ENCODE peak calls at places on chromosomes 2 and 18, in seven cellular contexts. E is HCT116, H is K562, I is GM12878, G is SK-N-SH, L is HepG2, S is H1. B is an unnamed sample.
A peak's percentile ranks its signal among the peaks of the same experiment; 100 is the strongest.

GRCh38 chr2:45700407-45701013 is 49.0 kb downstream of the PRKCE start:
- DNase-seq in H (no peak), L (no peak), E (no peak), S (no peak), I (no peak), G (no peak), B (no peak)

GRCh38 chr2:6826081-6826913 is 39.4 kb downstream of the CMPK2 start:
- DNase-seq in H (peak; percentile 72), I (peak; percentile 58), S (peak; percentile 76), E (peak; percentile 71), G (no peak), L (peak; percentile 32), B (peak; percentile 62)

GRCh38 chr2:236365258-236366048 is 101.2 kb upstream of the ASB18 start:
- DNase-seq in E (no peak), L (no peak), S (no peak), G (no peak), H (no peak), I (no peak), B (no peak)

GRCh38 chr2:207692206-207693065 is 19.0 kb upstream of the CCNYL1 start:
- DNase-seq in G (peak; percentile 59), H (peak; percentile 22), I (no peak), E (peak; percentile 46), L (peak; percentile 58), S (peak; percentile 56), B (peak; percentile 33)

GRCh38 chr2:129240061-129240460 is 739.4 kb upstream of the RAB6C start:
- DNase-seq in S (no peak), I (no peak), G (no peak), L (no peak), H (no peak), E (no peak), B (no peak)

GRCh38 chr2:98807221-98807620 is 76.3 kb upstream of the MGAT4A start:
- DNase-seq in I (no peak), G (no peak), H (no peak), E (no peak), S (no peak), L (no peak), B (no peak)

GRCh38 chr18:43661570-43661969 is 384.3 kb upstream of the SYT4 start:
- DNase-seq in S (peak; percentile 49), E (no peak), I (peak; percentile 4), G (peak; percentile 4), L (peak; percentile 1), H (no peak), B (peak; percentile 28)

GRCh38 chr2:235610696-235611257 is 116.9 kb downstream of the AGAP1 start:
- DNase-seq in H (no peak), E (no peak), L (no peak), S (no peak), G (no peak), I (no peak), B (no peak)

GRCh38 chr2:207015901-207016300 is 76.6 kb downstream of the CPO start:
- DNase-seq in L (no peak), S (no peak), E (no peak), I (no peak), G (no peak), H (no peak), B (no peak)

GRCh38 chr2:222941510-222942032 is 80.7 kb downstream of the ACSL3 start:
- DNase-seq in I (no peak), L (no peak), E (no peak), G (no peak), S (no peak), H (no peak), B (no peak)

GRCh38 chr2:75238670-75239330 is 39.5 kb upstream of the TACR1 start:
- DNase-seq in L (no peak), S (no peak), H (no peak), E (no peak), I (no peak), G (no peak), B (no peak)

GRCh38 chr18:45166341-45167108 is 448.8 kb upstream of the SLC14A2 start:
- DNase-seq in E (no peak), H (no peak), G (no peak), L (no peak), I (no peak), S (no peak), B (no peak)

GRCh38 chr2:219498280-219499057 is at the start of gene GMPPA:
- DNase-seq in G (peak; percentile 93), S (peak; percentile 97), L (peak; percentile 99), H (peak; percentile 77), I (peak; percentile 96), E (peak; percentile 99), B (peak; percentile 98)

GRCh38 chr2:15652316-15653276 is 60.9 kb downstream of the DDX1 start:
- DNase-seq in H (no peak), S (no peak), I (no peak), E (no peak), L (no peak), G (peak; percentile 42), B (no peak)

GRCh38 chr18:67232406-67232805 is 284.1 kb downstream of the DSEL start:
- DNase-seq in E (no peak), H (no peak), G (no peak), I (no peak), L (no peak), S (no peak), B (peak; percentile 25)

GRCh38 chr2:217054791-217055190 is 194.9 kb upstream of the TNP1 start:
- DNase-seq in I (no peak), G (no peak), L (no peak), E (no peak), S (no peak), H (no peak), B (no peak)

GRCh38 chr2:28687181-28687580 is 64.4 kb upstream of the PPP1CB start:
- DNase-seq in S (no peak), H (no peak), E (no peak), I (no peak), L (no peak), G (no peak), B (no peak)

GRCh38 chr2:130019402-130019801 is 39.9 kb downstream of the RAB6C start:
- DNase-seq in S (no peak), L (no peak), H (no peak), I (no peak), E (no peak), G (no peak), B (no peak)

GRCh38 chr2:110099036-110099420 is 16.6 kb downstream of the MALL start:
- DNase-seq in E (no peak), G (no peak), L (no peak), I (no peak), H (no peak), S (no peak), B (no peak)

GRCh38 chr2:164438490-164439205 is 182.6 kb downstream of the GRB14 start:
- DNase-seq in L (no peak), H (no peak), S (no peak), G (no peak), I (no peak), E (no peak), B (no peak)

GRCh38 chr18:59141294-59142068 is 1.8 kb downstream of the SEC11C start:
- DNase-seq in G (no peak), H (no peak), I (no peak), S (no peak), E (no peak), L (peak; percentile 97), B (no peak)

GRCh38 chr2:121104721-121105141 is 180.3 kb downstream of the TFCP2L1 start:
- DNase-seq in E (no peak), L (no peak), G (no peak), S (no peak), H (no peak), I (no peak), B (no peak)

GRCh38 chr2:127102464-127103242 is 4.3 kb downstream of the BIN1 start:
- DNase-seq in E (no peak), I (no peak), L (no peak), H (no peak), S (no peak), G (peak; percentile 6), B (no peak)

GRCh38 chr2:127101048-127101611 is 5.8 kb downstream of the BIN1 start:
- DNase-seq in G (no peak), I (no peak), E (no peak), H (no peak), S (no peak), L (no peak), B (no peak)

GRCh38 chr2:127100261-127101047 is 6.5 kb downstream of the BIN1 start:
- DNase-seq in S (no peak), G (no peak), E (no peak), H (no peak), I (no peak), L (peak; percentile 79), B (no peak)

GRCh38 chr2:127103243-127104165 is 3.5 kb downstream of the BIN1 start:
- DNase-seq in L (no peak), E (no peak), I (no peak), S (no peak), G (peak; percentile 19), H (no peak), B (no peak)

GRCh38 chr2:127101756-127102463 is 5.0 kb downstream of the BIN1 start:
- DNase-seq in I (no peak), G (peak; percentile 7), S (no peak), L (no peak), E (no peak), H (no peak), B (no peak)
- H3K4me1 ChIP-seq in I (peaks cover 3% of the 10 kb centered on the region), G (peaks cover 41% of the 10 kb centered on the region), S (peaks cover 8% of the 10 kb centered on the region), L (peaks cover 26% of the 10 kb centered on the region), E (peaks cover 36% of the 10 kb centered on the region), H (peaks cover 25% of the 10 kb centered on the region), B (peaks cover 54% of the 10 kb centered on the region)

DNA sequence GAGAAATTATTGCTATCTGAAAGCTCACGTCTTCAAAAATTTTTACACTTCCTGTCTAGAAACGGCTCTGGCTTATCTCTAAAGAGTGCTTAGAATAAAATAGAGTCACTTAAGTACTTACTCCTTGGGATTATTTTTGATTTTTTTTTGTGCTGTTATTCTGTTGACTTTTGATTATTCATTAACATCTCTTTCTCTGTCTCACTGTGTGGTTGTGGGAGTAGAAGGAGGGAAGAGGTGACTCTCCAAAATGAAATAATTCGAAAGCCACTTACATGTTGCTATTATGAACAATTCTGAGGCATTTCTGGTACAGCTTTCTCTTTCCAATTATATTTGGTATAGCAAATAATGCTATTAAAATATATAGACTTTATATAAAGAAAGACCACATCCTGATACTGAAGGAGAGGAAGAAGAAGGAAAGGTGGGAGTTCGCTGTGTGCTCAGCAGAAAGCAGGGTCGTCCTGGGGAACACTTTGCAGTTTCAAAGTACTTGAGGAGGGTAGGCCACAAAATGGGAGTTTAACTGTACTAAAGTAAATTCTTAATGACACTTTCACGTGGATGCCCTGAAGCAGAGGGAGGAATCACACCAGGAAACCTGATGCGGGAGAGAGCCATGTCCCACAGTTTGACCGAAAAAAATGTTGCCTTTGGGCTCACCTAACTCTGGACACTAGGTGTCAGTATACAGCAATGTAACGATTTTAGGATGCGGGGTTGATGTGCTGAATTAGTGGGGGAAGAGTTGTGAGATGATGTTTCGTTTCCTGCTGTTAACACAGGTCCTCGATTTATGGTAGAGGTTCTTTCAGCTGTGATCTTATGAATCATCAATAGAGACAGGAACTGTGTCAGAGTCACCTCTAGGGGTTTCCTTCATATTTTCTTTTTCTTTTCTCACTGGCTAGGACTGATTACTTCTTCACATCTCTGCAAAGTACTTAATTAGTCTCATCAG is 9.8 kb upstream of the MMADHC start:
- DNase-seq in S (no peak), G (peak; percentile 50), H (peak; percentile 63), L (peak; percentile 57), E (peak; percentile 54), I (peak; percentile 57), B (peak; percentile 48)
- TF ChIP-seq YY1 in S (no peak), G (no peak), H (no peak), L (no peak), E (no peak), I (peak; percentile 57), B (no peak)

GRCh38 chr2:191009541-191010374 is 4.2 kb downstream of the STAT1 start:
- DNase-seq in I (no peak), E (no peak), S (no peak), L (no peak), H (no peak), G (no peak), B (no peak)
- H3K36me3 ChIP-seq in I (peaks cover 56% of the 10 kb centered on the region), E (peaks cover 48% of the 10 kb centered on the region), S (peaks cover 13% of the 10 kb centered on the region), L (peaks cover 57% of the 10 kb centered on the region), H (peaks cover 74% of the 10 kb centered on the region), G (peaks cover 61% of the 10 kb centered on the region), B (peaks cover 59% of the 10 kb centered on the region)

GRCh38 chr2:25184254-25184653 is 15.9 kb upstream of the POMC start:
- DNase-seq in L (no peak), G (no peak), H (no peak), S (no peak), I (no peak), E (no peak), B (no peak)
- H3K4me1 ChIP-seq in L (no peaks in the 10 kb centered on the region), G (no peaks in the 10 kb centered on the region), H (no peaks in the 10 kb centered on the region), S (no peaks in the 10 kb centered on the region), I (no peaks in the 10 kb centered on the region), E (no peaks in the 10 kb centered on the region), B (no peaks in the 10 kb centered on the region)